ENCODE peak calls at places on chromosomes 7 and 10, in ten cellular contexts. Y, B, H, D, X, T, E, O, J and F are unnamed samples.

GRCh38 chr10:124476043-124476725 is 14.6 kb downstream of the LHPP start:
- DNase-seq in T (no peak), X (no peak), E (no peak), J (no peak), B (no peak), Y (no peak), D (no peak), H (no peak), O (no peak), F (no peak)

GRCh38 chr7:154918741-154919140 is 84.2 kb downstream of the PAXIP1 start:
- DNase-seq in O (no peak), T (no peak), Y (no peak), E (no peak), D (no peak), H (no peak), J (peak), X (no peak), B (no peak), F (no peak)

GRCh38 chr7:116357776-116358670 is 141.5 kb upstream of the CAV2 start:
- DNase-seq in X (no peak), J (peak), O (peak), D (no peak), B (no peak), T (no peak), H (peak), E (peak), Y (peak), F (no peak)

GRCh38 chr7:11026452-11027359 is 53.0 kb downstream of the PHF14 start:
- DNase-seq in Y (no peak), E (peak), B (no peak), X (no peak), H (no peak), T (no peak), J (no peak), D (no peak), O (peak), F (no peak)

GRCh38 chr10:44801383-44802327 is 109.5 kb upstream of the TMEM72 start:
- DNase-seq in Y (peak), H (peak), B (no peak), X (peak), J (peak), E (peak), T (no peak), O (peak), D (no peak), F (peak)

GRCh38 chr10:114876602-114877300 is 55.2 kb downstream of the FHIP2A start:
- DNase-seq in T (peak), D (peak), J (peak), Y (peak), E (peak), B (peak), X (no peak), O (peak), H (no peak), F (no peak)

GRCh38 chr10:112191791-112192190 is 8.2 kb upstream of the GPAM start:
- DNase-seq in X (no peak), O (no peak), J (no peak), E (no peak), H (no peak), D (no peak), Y (no peak), B (no peak), T (no peak), F (no peak)

GRCh38 chr7:117666019-117666418 is 186.2 kb downstream of the CFTR start:
- DNase-seq in X (no peak), T (no peak), E (peak), J (peak), H (no peak), Y (peak), D (no peak), B (no peak), O (peak), F (no peak)

GRCh38 chr10:5861269-5862031 is 28.2 kb downstream of the ANKRD16 start:
- DNase-seq in X (peak), Y (peak), D (no peak), O (peak), B (no peak), H (peak), E (peak), J (peak), T (no peak), F (peak)

GRCh38 chr10:46539596-46540411 is 16.7 kb downstream of the GPRIN2 start:
- DNase-seq in H (no peak), J (no peak), D (no peak), B (no peak), X (peak), T (peak), E (no peak), O (peak), Y (peak), F (no peak)

GRCh38 chr10:35126062-35126529 is 550 bp upstream of the CREM start:
- DNase-seq in O (peak), B (no peak), T (peak), D (no peak), J (no peak), E (no peak), Y (no peak), H (no peak), X (no peak), F (no peak)

GRCh38 chr10:102869290-102870198 is at the start of gene AS3MT:
- DNase-seq in O (peak), B (peak), X (no peak), Y (no peak), E (peak), H (no peak), D (peak), J (peak), T (peak), F (no peak)

GRCh38 chr10:75475470-75476182 is 44.2 kb downstream of the LRMDA start:
- DNase-seq in Y (no peak), X (no peak), D (peak), J (no peak), E (peak), H (no peak), T (no peak), O (peak), B (no peak), F (no peak)

GRCh38 chr10:21978191-21978862 is 25.2 kb downstream of the DNAJC1 start:
- DNase-seq in J (peak), H (no peak), X (no peak), O (peak), B (peak), Y (peak), T (no peak), E (peak), D (peak), F (no peak)

GRCh38 chr7:9028012-9028411 is 594.6 kb downstream of the NXPH1 start:
- DNase-seq in H (no peak), E (no peak), Y (no peak), T (no peak), D (no peak), O (no peak), B (no peak), X (no peak), J (no peak), F (no peak)

GRCh38 chr7:4103352-4104091 is 578.6 kb upstream of the FOXK1 start:
- DNase-seq in J (no peak), H (no peak), Y (no peak), T (peak), D (peak), O (peak), X (no peak), E (peak), B (no peak), F (no peak)

GRCh38 chr10:119595134-119595714 is 1.5 kb downstream of the TIAL1 start:
- DNase-seq in B (peak), D (peak), H (no peak), X (no peak), J (peak), Y (peak), E (peak), O (peak), T (no peak), F (no peak)

GRCh38 chr7:50302486-50303081 is 1.9 kb upstream of the IKZF1 start:
- DNase-seq in Y (no peak), H (no peak), O (no peak), D (peak), B (no peak), X (no peak), T (no peak), J (no peak), E (no peak), F (no peak)

GRCh38 chr7:30994206-30995100 is 30.7 kb downstream of the GHRHR start:
- DNase-seq in D (no peak), B (no peak), E (no peak), T (no peak), H (no peak), J (no peak), Y (no peak), O (no peak), X (no peak), F (no peak)

GRCh38 chr10:123245264-123245663 is 91.1 kb downstream of the BUB3 start:
- DNase-seq in T (no peak), X (no peak), O (no peak), D (peak), Y (no peak), B (peak), J (no peak), E (no peak), H (no peak), F (no peak)

GRCh38 chr7:102992820-102993531 is 80.2 kb downstream of the LRRC17 start:
- DNase-seq in B (no peak), O (peak), H (peak), Y (peak), J (peak), D (no peak), T (no peak), E (peak), X (peak), F (peak)

GRCh38 chr7:132476541-132476940 is 99.7 kb downstream of the PLXNA4 start:
- DNase-seq in Y (no peak), O (no peak), H (no peak), E (no peak), T (no peak), J (no peak), X (no peak), D (no peak), B (no peak), F (no peak)

GRCh38 chr7:46515844-46516590 is 594.9 kb upstream of the IGFBP3 start:
- DNase-seq in T (no peak), D (no peak), O (peak), X (no peak), E (no peak), B (no peak), J (peak), Y (no peak), H (no peak), F (no peak)

GRCh38 chr7:111274882-111275281 is 184.0 kb downstream of the LRRN3 start:
- DNase-seq in D (no peak), J (peak), H (no peak), B (no peak), Y (no peak), T (no peak), E (peak), X (no peak), O (peak), F (no peak)

GRCh38 chr7:123865517-123866117 is 20.6 kb downstream of the HYAL4 start:
- DNase-seq in H (peak), J (peak), O (peak), D (peak), X (peak), B (peak), T (no peak), E (peak), Y (peak), F (peak)

GRCh38 chr7:50679218-50680007 is 103.3 kb downstream of the GRB10 start:
- DNase-seq in D (peak), T (no peak), O (peak), Y (peak), X (no peak), H (no peak), J (peak), B (peak), E (peak), F (no peak)

DNA sequence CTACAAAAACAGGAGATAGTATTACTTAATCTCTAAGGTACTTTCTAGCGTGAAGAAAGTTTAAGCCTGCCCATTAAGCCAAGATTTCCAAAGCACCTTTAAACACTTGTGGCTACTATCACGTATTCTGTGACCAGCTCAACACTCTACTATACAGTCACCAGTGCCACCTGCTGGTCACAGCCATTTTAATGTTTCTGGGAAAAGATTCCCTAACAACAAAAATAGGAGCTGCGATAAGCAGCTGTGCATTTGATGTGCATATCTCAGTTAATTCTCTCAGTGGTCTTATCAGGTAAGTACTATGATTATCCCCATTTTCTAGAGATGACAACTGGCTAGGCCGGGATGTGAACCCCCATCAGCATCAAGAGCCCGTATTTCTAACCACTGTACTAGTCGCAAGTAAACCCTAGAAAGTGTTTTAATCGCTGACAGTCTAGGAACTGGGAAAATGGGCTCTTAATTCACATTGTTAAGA is 860 bp downstream of the SEC31B start:
- DNase-seq in B (peak), Y (peak), J (peak), X (no peak), O (peak), H (no peak), E (peak), T (no peak), D (peak), F (no peak)
- H3K4me3 ChIP-seq in B (peak), Y (no peak), J (no peak), X (no peak), O (peak), H (no peak), E (peak), T (peak), D (peak), F (peak)

GRCh38 chr10:104736006-104736405 is 94.9 kb downstream of the SORCS3 start:
- DNase-seq in J (no peak), E (no peak), O (no peak), D (no peak), X (no peak), B (no peak), Y (no peak), H (no peak), T (no peak), F (no peak)
- H3K4me3 ChIP-seq in J (no peak), E (no peak), O (no peak), D (no peak), X (no peak), B (peak), Y (no peak), H (no peak), T (no peak), F (no peak)

DNA sequence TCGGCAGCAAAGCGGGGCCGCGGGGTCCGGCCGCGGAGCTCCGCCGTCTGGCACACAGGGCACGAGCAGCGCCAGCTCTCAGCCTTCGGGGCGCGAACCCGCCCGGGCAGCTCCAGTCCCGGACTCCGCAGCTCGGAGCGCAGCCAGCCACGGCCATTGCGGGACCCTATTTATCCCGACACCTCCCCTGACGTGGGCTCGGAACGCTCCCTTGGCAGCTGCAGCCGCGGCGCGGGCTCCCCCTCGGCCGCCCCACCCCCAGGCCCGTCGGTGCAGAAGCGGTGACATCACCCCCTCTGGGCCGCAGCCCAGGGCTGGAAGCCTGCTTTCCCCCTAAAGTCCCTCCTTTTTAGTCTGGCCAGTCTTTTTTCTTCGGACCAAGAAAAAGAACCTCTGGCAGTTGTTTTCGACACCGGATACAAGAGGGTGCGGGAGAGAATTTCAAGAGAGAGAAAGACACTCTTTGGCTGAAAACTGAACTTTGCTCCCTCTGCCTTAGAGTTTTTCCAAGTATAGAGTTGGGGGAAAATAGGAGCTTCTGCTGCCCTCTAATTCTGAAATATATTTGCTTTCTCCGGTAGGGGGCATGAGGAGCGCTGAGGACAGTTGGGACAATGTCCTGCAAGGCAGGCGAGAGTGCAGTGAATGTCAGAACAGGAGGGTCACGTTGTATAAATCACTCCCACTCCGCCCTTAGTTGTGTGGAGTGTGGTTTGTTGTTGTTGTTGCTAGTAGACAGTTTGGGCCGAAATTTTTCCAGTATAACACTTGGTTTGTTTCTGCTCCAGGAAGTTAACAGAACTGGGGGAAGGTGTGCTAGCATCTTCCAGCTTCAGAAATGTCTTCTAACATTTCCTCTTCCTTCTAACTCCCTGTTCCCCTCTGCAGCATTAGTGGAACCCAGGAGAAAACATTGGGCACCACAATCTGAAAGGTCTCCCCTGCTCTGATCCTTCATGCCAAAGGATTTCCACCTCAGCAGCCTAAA is at the start of gene SFRP4:
- DNase-seq in H (no peak), X (no peak), O (peak), E (peak), B (peak), D (peak), T (peak), J (peak), Y (peak), F (no peak)
- H3K4me3 ChIP-seq in H (peak), X (no peak), O (peak), E (peak), B (peak), D (peak), T (peak), J (no peak), Y (peak), F (peak)

GRCh38 chr10:127012071-127012768 is 107.0 kb downstream of the DOCK1 start:
- DNase-seq in J (no peak), E (no peak), O (no peak), Y (no peak), B (no peak), X (no peak), T (no peak), H (no peak), D (no peak), F (no peak)
- H3K4me3 ChIP-seq in J (no peak), E (no peak), O (no peak), Y (no peak), B (no peak), X (no peak), T (no peak), H (no peak), D (no peak), F (no peak)

GRCh38 chr7:84088669-84089278 is 105.8 kb downstream of the SEMA3A start:
- DNase-seq in T (no peak), Y (peak), E (no peak), D (no peak), H (no peak), X (no peak), B (no peak), J (peak), O (peak), F (no peak)

GRCh38 chr7:84092207-84092606 is 102.4 kb downstream of the SEMA3A start:
- DNase-seq in Y (peak), D (no peak), J (peak), E (no peak), H (no peak), X (no peak), O (no peak), B (no peak), T (no peak), F (no peak)

DNA sequence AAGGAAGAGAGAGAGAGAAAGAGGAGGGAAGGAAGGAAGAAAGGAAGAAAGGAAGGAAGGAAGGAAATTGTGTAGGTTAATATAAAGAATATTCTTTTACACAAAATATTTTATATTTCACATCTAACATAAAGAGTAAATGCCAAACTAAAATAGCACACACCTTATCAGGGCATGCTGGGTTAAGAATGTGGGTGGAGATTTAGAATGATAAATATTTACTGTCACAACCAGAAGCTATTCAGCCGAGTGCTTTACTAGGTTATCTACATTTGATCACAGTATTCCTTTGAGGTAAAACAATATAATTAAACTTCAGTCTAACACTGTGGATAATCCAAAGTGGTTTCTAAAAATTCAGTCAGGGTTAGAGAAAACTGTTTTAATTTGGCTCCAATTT is 103.3 kb downstream of the SEMA3A start:
- DNase-seq in E (no peak), X (no peak), O (no peak), J (no peak), H (no peak), T (no peak), D (no peak), B (no peak), Y (no peak), F (no peak)
- H3K4me3 ChIP-seq in E (no peak), X (no peak), O (no peak), J (no peak), H (no peak), T (no peak), D (no peak), B (no peak), Y (no peak), F (no peak)

DNA sequence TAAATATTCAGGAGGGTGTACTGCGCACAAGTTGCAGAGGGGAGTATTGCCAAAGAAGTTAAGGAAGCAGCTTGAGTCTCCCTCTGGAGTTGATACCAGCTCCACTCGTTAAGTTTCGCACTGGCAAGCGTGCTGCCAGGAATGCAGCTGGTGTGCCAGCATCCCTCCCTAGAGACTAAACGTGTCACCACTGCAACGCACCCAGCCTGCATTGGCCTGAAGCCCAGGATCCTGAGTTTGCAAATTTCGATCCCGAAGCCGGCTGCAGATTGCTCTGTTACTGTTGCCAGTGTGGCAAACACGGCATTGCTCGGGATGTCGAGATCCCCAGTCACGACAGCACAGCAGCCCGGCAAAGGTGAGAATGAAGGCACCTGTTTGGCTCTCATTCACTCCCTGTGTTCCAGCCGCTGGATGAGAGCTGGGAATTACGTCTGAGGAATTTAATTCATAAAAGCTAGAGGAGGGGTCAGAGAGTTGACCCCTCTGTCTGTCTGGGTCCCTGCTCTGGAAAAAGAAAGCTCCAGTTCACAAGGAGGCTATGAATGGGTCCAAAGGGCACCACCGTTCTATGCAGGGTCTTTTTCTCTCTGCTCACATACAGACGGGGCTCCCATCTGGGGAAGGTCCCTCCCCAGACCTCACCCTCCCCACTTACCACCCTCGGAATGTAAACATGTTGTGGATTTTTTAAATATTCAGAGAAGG is 61.0 kb downstream of the NRP1 start:
- DNase-seq in X (peak), H (peak), O (peak), E (peak), J (peak), D (peak), Y (peak), B (peak), T (no peak), F (peak)
- H3K4me3 ChIP-seq in X (peak), H (peak), O (peak), E (peak), J (peak), D (no peak), Y (peak), B (no peak), T (no peak), F (peak)

GRCh38 chr10:118181021-118181420 is 134.3 kb upstream of the RAB11FIP2 start:
- DNase-seq in J (no peak), E (no peak), X (no peak), H (no peak), O (no peak), Y (no peak), D (no peak), T (no peak), B (no peak), F (no peak)
- H3K4me3 ChIP-seq in J (no peak), E (no peak), X (no peak), H (no peak), O (no peak), Y (no peak), D (no peak), T (no peak), B (no peak), F (no peak)

GRCh38 chr7:63927261-63927660 is 71.4 kb upstream of the ZNF722 start:
- DNase-seq in Y (no peak), O (no peak), T (peak), D (no peak), X (no peak), J (no peak), E (no peak), H (no peak), B (no peak), F (no peak)
- H3K4me3 ChIP-seq in Y (no peak), O (no peak), T (peak), D (no peak), X (no peak), J (no peak), E (no peak), H (no peak), B (no peak), F (no peak)